ENCODE peak calls at places on chromosomes 5 and 9, in nine cellular contexts. J is BE2C; B is lower lobe of right lung; E is upper lobe of right lung; T is CD4-positive, alpha-beta T cell; S is H1; K is PC-9; N is tibial nerve; M is A549. Z is an unnamed sample. For H3K9me3, the result is how much of the 10 kb centered on the place peaks cover.

GRCh38 chr9:131578778-131579504 is 33.6 kb downstream of the PRRT1B start:
- DNase-seq in K (no peak), J (no peak), M (no peak), B (no peak), N (no peak), T (peak), S (no peak), E (no peak), Z (peak)

GRCh38 chr5:59348189-59348588 is 545.3 kb downstream of the PDE4D start:
- DNase-seq in S (no peak), N (no peak), K (no peak), B (no peak), E (no peak), T (no peak), M (no peak), J (no peak), Z (no peak)

GRCh38 chr5:96344678-96345612 is 88.1 kb downstream of the PCSK1 start:
- DNase-seq in S (no peak), K (no peak), B (no peak), J (peak), N (peak), M (peak), T (peak), E (no peak), Z (no peak)

GRCh38 chr9:115649991-115650472 is 503.6 kb upstream of the PAPPA start:
- DNase-seq in T (no peak), K (no peak), E (peak), J (no peak), N (peak), M (no peak), S (no peak), B (no peak), Z (peak)

GRCh38 chr9:96305171-96305570 is 3.2 kb upstream of the HSD17B3 start:
- DNase-seq in B (no peak), N (no peak), S (no peak), K (no peak), J (no peak), T (no peak), M (no peak), E (no peak), Z (no peak)

GRCh38 chr5:174504266-174504726 is 220.1 kb upstream of the MSX2 start:
- DNase-seq in S (no peak), K (no peak), E (no peak), M (no peak), B (no peak), T (no peak), J (no peak), N (no peak), Z (no peak)

GRCh38 chr9:106583751-106584150 is 279.2 kb upstream of the ZNF462 start:
- DNase-seq in T (no peak), B (no peak), M (no peak), K (no peak), E (no peak), J (no peak), N (no peak), S (no peak), Z (no peak)

GRCh38 chr9:137411670-137412380 is 11.1 kb downstream of the EXD3 start:
- DNase-seq in B (peak), E (peak), J (no peak), S (no peak), K (peak), T (no peak), M (peak), N (peak), Z (peak)

GRCh38 chr9:113464672-113465271 is 1.2 kb downstream of the RGS3 start:
- DNase-seq in N (no peak), T (no peak), M (no peak), B (no peak), E (no peak), J (no peak), S (peak), K (no peak), Z (no peak)

GRCh38 chr9:121711281-121711680 is 59.8 kb downstream of the DAB2IP start:
- DNase-seq in M (no peak), E (no peak), J (no peak), K (no peak), B (no peak), S (no peak), T (no peak), N (no peak), Z (no peak)

GRCh38 chr5:146680846-146681585 is 165.0 kb upstream of the GPR151 start:
- DNase-seq in J (no peak), T (no peak), E (no peak), N (no peak), M (no peak), K (no peak), S (no peak), B (no peak), Z (no peak)

GRCh38 chr9:98373622-98374021 is 118.2 kb upstream of the TBC1D2 start:
- DNase-seq in J (no peak), N (no peak), S (no peak), T (no peak), K (no peak), E (no peak), B (no peak), M (no peak), Z (no peak)

GRCh38 chr5:83099445-83099844 is 22.1 kb downstream of the XRCC4 start:
- DNase-seq in S (no peak), K (no peak), M (no peak), E (no peak), B (no peak), T (no peak), N (no peak), J (no peak), Z (no peak)

GRCh38 chr9:105441761-105442160 is 6.1 kb upstream of the FSD1L start:
- DNase-seq in B (no peak), M (no peak), J (peak), S (no peak), N (no peak), E (no peak), K (no peak), T (no peak), Z (no peak)

GRCh38 chr5:137636846-137637515 is 98.9 kb downstream of the KLHL3 start:
- DNase-seq in E (no peak), J (no peak), T (no peak), B (no peak), S (no peak), M (no peak), K (no peak), N (no peak), Z (no peak)

GRCh38 chr9:92661127-92661526 is 8.8 kb downstream of the IPPK start:
- DNase-seq in B (no peak), E (no peak), N (no peak), M (no peak), T (no peak), S (no peak), K (no peak), J (no peak), Z (no peak)

GRCh38 chr5:26805076-26805475 is 233.3 kb downstream of the CDH9 start:
- DNase-seq in K (no peak), S (no peak), N (no peak), M (no peak), T (no peak), J (no peak), B (no peak), E (no peak), Z (no peak)

GRCh38 chr5:116982035-116982434 is 407.4 kb upstream of the SEMA6A start:
- DNase-seq in K (no peak), S (no peak), B (no peak), J (no peak), M (no peak), N (no peak), T (no peak), E (no peak), Z (no peak)

GRCh38 chr9:89495824-89496555 is 1.9 kb downstream of the SEMA4D start:
- DNase-seq in E (no peak), T (no peak), S (no peak), B (no peak), K (no peak), N (no peak), M (no peak), J (no peak), Z (no peak)

GRCh38 chr5:71872465-71872864 is 153.4 kb downstream of the CARTPT start:
- DNase-seq in J (no peak), B (no peak), N (no peak), T (no peak), S (no peak), E (no peak), K (no peak), M (no peak), Z (no peak)

GRCh38 chr5:10825897-10826644 is 65.0 kb upstream of the DAP start:
- DNase-seq in B (no peak), S (peak), J (no peak), N (no peak), T (no peak), K (no peak), E (no peak), M (no peak), Z (no peak)
- TF ChIP-seq CTCF in B (no peak), S (peak), J (peak), N (no peak), T (no peak), K (peak), E (peak), M (no peak), Z (no peak)

GRCh38 chr5:1453613-1454012 is 8.4 kb upstream of the SLC6A3 start:
- DNase-seq in J (no peak), B (no peak), E (no peak), N (no peak), S (no peak), T (no peak), M (no peak), K (no peak), Z (no peak)
- H3K9me3 ChIP-seq in J (under half), B (under half), E (under half), N (under half), S (under half), T (under half), M (half or more), K (under half), Z (under half)

GRCh38 chr9:84137968-84138367 is 157.4 kb downstream of the RMI1 start:
- DNase-seq in T (no peak), E (no peak), B (no peak), S (no peak), M (no peak), N (no peak), K (no peak), J (no peak), Z (no peak)
- TF ChIP-seq CTCF in T (no peak), E (no peak), B (no peak), S (no peak), M (no peak), N (no peak), K (no peak), J (no peak), Z (no peak)

GRCh38 chr5:178866946-178867345 is 7.2 kb downstream of the ZNF354B start:
- DNase-seq in M (no peak), T (no peak), S (no peak), B (no peak), J (no peak), K (no peak), E (no peak), N (no peak), Z (no peak)

GRCh38 chr5:178870411-178870810 is 10.7 kb downstream of the ZNF354B start:
- DNase-seq in T (no peak), K (no peak), N (no peak), B (no peak), E (no peak), M (no peak), J (no peak), S (no peak), Z (no peak)

GRCh38 chr5:178869577-178869976 is 9.8 kb downstream of the ZNF354B start:
- DNase-seq in E (no peak), M (no peak), T (no peak), J (no peak), B (no peak), N (no peak), S (no peak), K (no peak), Z (no peak)

GRCh38 chr5:178872302-178872701 is 12.5 kb downstream of the ZNF354B start:
- DNase-seq in E (no peak), M (no peak), S (no peak), K (no peak), N (no peak), J (no peak), T (no peak), B (no peak), Z (no peak)
- H3K9me3 ChIP-seq in E (under half), M (half or more), S (under half), K (under half), N (half or more), J (under half), T (half or more), B (half or more), Z (under half)

GRCh38 chr9:94014066-94014654 is 59.0 kb upstream of the BARX1 start:
- DNase-seq in B (no peak), J (peak), N (no peak), T (no peak), S (no peak), E (no peak), M (peak), K (peak), Z (no peak)
- TF ChIP-seq CTCF in B (peak), J (peak), N (no peak), T (peak), S (peak), E (peak), M (peak), K (peak), Z (peak)